ENCODE peak calls at places on chromosome 3, in six cellular contexts. One of them, this sample, is unnamed.

GRCh38 chr3:169945313-169945712 is 21.3 kb upstream of the SEC62 start:
- DNase-seq in BE2C: no peak
- DNase-seq in GM23338: no peak
- DNase-seq in Peyer's patch: peak; percentile 81
- DNase-seq in sigmoid colon: no peak
- DNase-seq in tibial artery: no peak
- DNase-seq in this sample: no peak

GRCh38 chr3:125150525-125151436 is 61.8 kb downstream of the SLC12A8 start:
- DNase-seq in BE2C: peak; percentile 66
- DNase-seq in tibial artery: no peak
- DNase-seq in sigmoid colon: no peak
- DNase-seq in Peyer's patch: peak; percentile 39
- DNase-seq in GM23338: peak; percentile 86
- DNase-seq in this sample: peak; percentile 26

GRCh38 chr3:179929091-179929529 is 107.6 kb downstream of the PEX5L start:
- DNase-seq in GM23338: peak; percentile 78
- DNase-seq in Peyer's patch: peak; percentile 22
- DNase-seq in sigmoid colon: no peak
- DNase-seq in BE2C: peak; percentile 63
- DNase-seq in tibial artery: no peak
- DNase-seq in this sample: peak; percentile 29

GRCh38 chr3:64892664-64893309 is 205.0 kb upstream of the ADAMTS9 start:
- DNase-seq in BE2C: no peak
- DNase-seq in sigmoid colon: no peak
- DNase-seq in tibial artery: no peak
- DNase-seq in Peyer's patch: no peak
- DNase-seq in GM23338: no peak
- DNase-seq in this sample: no peak

GRCh38 chr3:39101022-39101689 is 6.3 kb downstream of the GORASP1 start:
- DNase-seq in tibial artery: no peak
- DNase-seq in GM23338: peak; percentile 77
- DNase-seq in sigmoid colon: no peak
- DNase-seq in Peyer's patch: peak; percentile 62
- DNase-seq in BE2C: peak; percentile 28
- DNase-seq in this sample: no peak

GRCh38 chr3:191424871-191425270 is 36.1 kb upstream of the PYDC2 start:
- DNase-seq in BE2C: no peak
- DNase-seq in GM23338: no peak
- DNase-seq in sigmoid colon: no peak
- DNase-seq in Peyer's patch: no peak
- DNase-seq in tibial artery: no peak
- DNase-seq in this sample: no peak

GRCh38 chr3:127860223-127860622 is 37.9 kb upstream of the MGLL start:
- DNase-seq in tibial artery: no peak
- DNase-seq in sigmoid colon: no peak
- DNase-seq in GM23338: peak; percentile 6
- DNase-seq in Peyer's patch: no peak
- DNase-seq in BE2C: no peak
- DNase-seq in this sample: no peak

GRCh38 chr3:194804796-194805195 is 119.1 kb downstream of the FAM43A start:
- DNase-seq in GM23338: no peak
- DNase-seq in BE2C: no peak
- DNase-seq in sigmoid colon: no peak
- DNase-seq in Peyer's patch: no peak
- DNase-seq in tibial artery: no peak
- DNase-seq in this sample: no peak

GRCh38 chr3:21673393-21673792 is 77.6 kb downstream of the ZNF385D start:
- DNase-seq in sigmoid colon: no peak
- DNase-seq in BE2C: no peak
- DNase-seq in tibial artery: no peak
- DNase-seq in GM23338: no peak
- DNase-seq in Peyer's patch: no peak
- DNase-seq in this sample: no peak

DNA sequence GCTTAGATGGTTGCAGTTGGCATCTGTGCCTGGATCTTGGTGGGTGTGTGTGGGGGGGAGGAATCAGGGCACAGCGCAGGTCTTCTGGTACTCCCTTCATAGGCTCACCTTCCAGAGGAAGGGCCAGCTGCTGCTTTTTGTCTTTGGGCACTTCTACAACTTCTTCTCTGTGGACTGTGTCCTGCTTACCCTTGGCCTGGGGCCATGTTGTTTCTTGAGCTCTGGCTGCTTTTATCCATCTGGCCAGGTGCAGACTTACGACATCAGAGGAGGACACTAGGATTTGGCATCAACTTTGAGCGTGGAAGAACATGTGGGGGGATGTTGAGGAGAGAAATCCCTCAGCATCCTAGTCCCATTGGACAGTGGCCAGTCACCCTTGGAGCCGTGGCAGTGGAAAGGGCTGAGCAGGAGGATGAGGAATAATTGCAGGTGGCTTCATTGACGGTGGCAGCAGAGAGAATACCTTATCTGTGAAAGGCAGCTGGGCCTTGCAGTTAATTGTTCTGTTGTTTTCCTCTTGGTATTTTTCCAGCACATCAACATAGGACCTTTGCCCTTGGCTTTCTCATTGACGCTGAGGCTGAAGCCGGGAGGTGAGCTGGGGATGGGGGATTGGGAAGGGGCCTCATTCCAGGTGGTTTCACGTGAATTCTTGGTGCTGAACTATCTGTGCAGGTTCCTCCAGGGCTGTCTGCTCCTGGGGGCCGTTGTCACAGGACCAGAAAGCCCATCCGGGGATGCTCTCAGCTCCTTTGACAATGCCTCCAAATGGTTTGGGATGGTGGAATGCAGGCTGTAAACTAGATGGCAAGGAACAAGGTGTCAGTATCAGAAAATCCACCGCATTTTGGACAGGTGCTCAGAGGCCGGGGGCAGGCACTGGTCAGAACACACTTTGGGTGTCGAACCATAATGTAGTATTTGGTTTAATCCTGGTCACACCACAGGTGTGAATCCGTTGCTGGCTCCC is 9.7 kb downstream of the EPHB1 start:
- DNase-seq in GM23338: no peak
- DNase-seq in Peyer's patch: no peak
- DNase-seq in BE2C: no peak
- DNase-seq in tibial artery: no peak
- DNase-seq in sigmoid colon: no peak
- DNase-seq in this sample: no peak
- H3K4me1 ChIP-seq in GM23338: peaks cover 8% of the 10 kb centered on the region
- H3K4me1 ChIP-seq in Peyer's patch: no peaks in the 10 kb centered on the region
- H3K4me1 ChIP-seq in BE2C: no peaks in the 10 kb centered on the region
- H3K4me1 ChIP-seq in tibial artery: no peaks in the 10 kb centered on the region
- H3K4me1 ChIP-seq in sigmoid colon: no peaks in the 10 kb centered on the region
- H3K4me1 ChIP-seq in this sample: no peaks in the 10 kb centered on the region

GRCh38 chr3:10742031-10742671 is 73.9 kb upstream of the SLC6A11 start:
- DNase-seq in tibial artery: no peak
- DNase-seq in GM23338: no peak
- DNase-seq in Peyer's patch: no peak
- DNase-seq in BE2C: no peak
- DNase-seq in sigmoid colon: no peak
- DNase-seq in this sample: no peak

GRCh38 chr3:10740954-10741353 is 75.1 kb upstream of the SLC6A11 start:
- DNase-seq in BE2C: no peak
- DNase-seq in tibial artery: no peak
- DNase-seq in Peyer's patch: no peak
- DNase-seq in GM23338: no peak
- DNase-seq in sigmoid colon: no peak
- DNase-seq in this sample: no peak

GRCh38 chr3:10737785-10738184 is 78.2 kb upstream of the SLC6A11 start:
- DNase-seq in sigmoid colon: no peak
- DNase-seq in tibial artery: no peak
- DNase-seq in BE2C: no peak
- DNase-seq in Peyer's patch: no peak
- DNase-seq in GM23338: no peak
- DNase-seq in this sample: no peak

GRCh38 chr3:10743366-10744097 is 72.5 kb upstream of the SLC6A11 start:
- DNase-seq in Peyer's patch: no peak
- DNase-seq in tibial artery: no peak
- DNase-seq in GM23338: no peak
- DNase-seq in BE2C: no peak
- DNase-seq in sigmoid colon: no peak
- DNase-seq in this sample: no peak

GRCh38 chr3:10738688-10739372 is 77.2 kb upstream of the SLC6A11 start:
- DNase-seq in BE2C: peak; percentile 66
- DNase-seq in sigmoid colon: peak; percentile 80
- DNase-seq in tibial artery: peak; percentile 80
- DNase-seq in Peyer's patch: peak; percentile 67
- DNase-seq in GM23338: peak; percentile 91
- DNase-seq in this sample: peak; percentile 49
- TF ChIP-seq CTCF in BE2C: peak; percentile 66
- TF ChIP-seq CTCF in sigmoid colon: peak; percentile 89
- TF ChIP-seq CTCF in tibial artery: peak; percentile 76
- TF ChIP-seq CTCF in Peyer's patch: peak; percentile 67
- TF ChIP-seq CTCF in GM23338: peak; percentile 82
- TF ChIP-seq CTCF in this sample: peak; percentile 86

GRCh38 chr3:37787027-37787868 is 74.4 kb upstream of the CTDSPL start:
- DNase-seq in GM23338: no peak
- DNase-seq in tibial artery: no peak
- DNase-seq in Peyer's patch: no peak
- DNase-seq in BE2C: no peak
- DNase-seq in sigmoid colon: no peak
- DNase-seq in this sample: no peak
- H3K27me3 ChIP-seq in GM23338: no peaks in the 10 kb centered on the region
- H3K27me3 ChIP-seq in tibial artery: no peaks in the 10 kb centered on the region
- H3K27me3 ChIP-seq in Peyer's patch: no peaks in the 10 kb centered on the region
- H3K27me3 ChIP-seq in BE2C: no peaks in the 10 kb centered on the region
- H3K27me3 ChIP-seq in sigmoid colon: no peaks in the 10 kb centered on the region
- H3K27me3 ChIP-seq in this sample: no peaks in the 10 kb centered on the region

GRCh38 chr3:5875056-5875455 is 687.5 kb downstream of the EDEM1 start:
- DNase-seq in BE2C: no peak
- DNase-seq in Peyer's patch: no peak
- DNase-seq in tibial artery: no peak
- DNase-seq in sigmoid colon: no peak
- DNase-seq in GM23338: no peak
- DNase-seq in this sample: no peak
- H3K4me1 ChIP-seq in BE2C: no peaks in the 10 kb centered on the region
- H3K4me1 ChIP-seq in Peyer's patch: no peaks in the 10 kb centered on the region
- H3K4me1 ChIP-seq in tibial artery: no peaks in the 10 kb centered on the region
- H3K4me1 ChIP-seq in sigmoid colon: no peaks in the 10 kb centered on the region
- H3K4me1 ChIP-seq in GM23338: no peaks in the 10 kb centered on the region
- H3K4me1 ChIP-seq in this sample: no peaks in the 10 kb centered on the region

GRCh38 chr3:16658004-16658932 is 53.0 kb upstream of the DAZL start:
- DNase-seq in tibial artery: no peak
- DNase-seq in sigmoid colon: no peak
- DNase-seq in BE2C: no peak
- DNase-seq in GM23338: peak; percentile 69
- DNase-seq in Peyer's patch: no peak
- DNase-seq in this sample: no peak
- TF ChIP-seq CTCF in tibial artery: no peak
- TF ChIP-seq CTCF in sigmoid colon: no peak
- TF ChIP-seq CTCF in BE2C: no peak
- TF ChIP-seq CTCF in GM23338: peak; percentile 48
- TF ChIP-seq CTCF in Peyer's patch: no peak
- TF ChIP-seq CTCF in this sample: no peak

DNA sequence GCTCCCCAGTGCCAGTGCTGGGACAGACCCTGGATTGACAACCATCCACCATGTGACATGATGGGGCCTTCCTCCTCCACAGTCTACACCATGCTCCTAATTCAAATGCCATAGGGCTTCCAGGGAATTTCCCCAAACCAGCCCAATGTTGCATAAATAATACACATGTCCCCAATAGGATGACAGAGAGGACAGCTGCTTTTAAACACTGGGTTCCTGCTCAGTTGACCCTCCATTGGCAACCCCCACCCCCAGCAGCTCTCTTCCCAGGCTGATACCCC is 28.3 kb upstream of the ATP2B2 start:
- DNase-seq in GM23338: no peak
- DNase-seq in sigmoid colon: no peak
- DNase-seq in Peyer's patch: no peak
- DNase-seq in tibial artery: no peak
- DNase-seq in BE2C: no peak
- DNase-seq in this sample: no peak
- H3K27me3 ChIP-seq in GM23338: no peaks in the 10 kb centered on the region
- H3K27me3 ChIP-seq in sigmoid colon: no peaks in the 10 kb centered on the region
- H3K27me3 ChIP-seq in Peyer's patch: no peaks in the 10 kb centered on the region
- H3K27me3 ChIP-seq in tibial artery: no peaks in the 10 kb centered on the region
- H3K27me3 ChIP-seq in BE2C: no peaks in the 10 kb centered on the region
- H3K27me3 ChIP-seq in this sample: peaks cover 29% of the 10 kb centered on the region

GRCh38 chr3:57919987-57920386 is 88.2 kb upstream of the FLNB start:
- DNase-seq in sigmoid colon: no peak
- DNase-seq in GM23338: no peak
- DNase-seq in tibial artery: no peak
- DNase-seq in Peyer's patch: no peak
- DNase-seq in BE2C: no peak
- DNase-seq in this sample: no peak
- H3K4me1 ChIP-seq in sigmoid colon: peaks cover 42% of the 10 kb centered on the region
- H3K4me1 ChIP-seq in GM23338: no peaks in the 10 kb centered on the region
- H3K4me1 ChIP-seq in tibial artery: peaks cover 20% of the 10 kb centered on the region
- H3K4me1 ChIP-seq in Peyer's patch: no peaks in the 10 kb centered on the region
- H3K4me1 ChIP-seq in BE2C: no peaks in the 10 kb centered on the region
- H3K4me1 ChIP-seq in this sample: no peaks in the 10 kb centered on the region

GRCh38 chr3:131712662-131713061 is 209.9 kb upstream of the MRPL3 start:
- DNase-seq in BE2C: no peak
- DNase-seq in Peyer's patch: no peak
- DNase-seq in sigmoid colon: no peak
- DNase-seq in tibial artery: no peak
- DNase-seq in GM23338: no peak
- DNase-seq in this sample: no peak
- TF ChIP-seq CTCF in BE2C: no peak
- TF ChIP-seq CTCF in Peyer's patch: no peak
- TF ChIP-seq CTCF in sigmoid colon: no peak
- TF ChIP-seq CTCF in tibial artery: no peak
- TF ChIP-seq CTCF in GM23338: no peak
- TF ChIP-seq CTCF in this sample: no peak

GRCh38 chr3:11007534-11007933 is 15.0 kb downstream of the SLC6A1 start:
- DNase-seq in sigmoid colon: no peak
- DNase-seq in Peyer's patch: no peak
- DNase-seq in tibial artery: no peak
- DNase-seq in BE2C: no peak
- DNase-seq in GM23338: peak; percentile 80
- DNase-seq in this sample: no peak

GRCh38 chr3:11010406-11011165 is 18.0 kb downstream of the SLC6A1 start:
- DNase-seq in GM23338: no peak
- DNase-seq in sigmoid colon: no peak
- DNase-seq in BE2C: no peak
- DNase-seq in tibial artery: no peak
- DNase-seq in Peyer's patch: no peak
- DNase-seq in this sample: no peak

GRCh38 chr3:11009898-11010297 is 17.4 kb downstream of the SLC6A1 start:
- DNase-seq in Peyer's patch: no peak
- DNase-seq in sigmoid colon: no peak
- DNase-seq in GM23338: no peak
- DNase-seq in tibial artery: no peak
- DNase-seq in BE2C: no peak
- DNase-seq in this sample: no peak

GRCh38 chr3:11005686-11006256 is 13.2 kb downstream of the SLC6A1 start:
- DNase-seq in GM23338: no peak
- DNase-seq in sigmoid colon: no peak
- DNase-seq in Peyer's patch: no peak
- DNase-seq in BE2C: no peak
- DNase-seq in tibial artery: no peak
- DNase-seq in this sample: peak; percentile 87

GRCh38 chr3:11006986-11007385 is 14.4 kb downstream of the SLC6A1 start:
- DNase-seq in Peyer's patch: no peak
- DNase-seq in tibial artery: no peak
- DNase-seq in GM23338: no peak
- DNase-seq in sigmoid colon: no peak
- DNase-seq in BE2C: no peak
- DNase-seq in this sample: no peak
- H3K27me3 ChIP-seq in Peyer's patch: no peaks in the 10 kb centered on the region
- H3K27me3 ChIP-seq in tibial artery: no peaks in the 10 kb centered on the region
- H3K27me3 ChIP-seq in GM23338: no peaks in the 10 kb centered on the region
- H3K27me3 ChIP-seq in sigmoid colon: no peaks in the 10 kb centered on the region
- H3K27me3 ChIP-seq in BE2C: no peaks in the 10 kb centered on the region
- H3K27me3 ChIP-seq in this sample: peaks cover 42% of the 10 kb centered on the region

This sample was measured in foreskin keratinocyte.